ENCODE peak calls at places on chromosomes 6 and 20, in eight cellular contexts. One of them, this sample, is unnamed.

GRCh38 chr6:145882121-145882531 is 67.5 kb upstream of the FBXO30 start:
- DNase-seq in lung: no peak
- DNase-seq in type B pancreatic cell: no peak
- DNase-seq in memory B cell: no peak
- DNase-seq in PC-9: no peak
- DNase-seq in hypothalamus: no peak
- DNase-seq in fibroblast of lung: peak
- DNase-seq in NCI-H1092: no peak
- DNase-seq in this sample: no peak

GRCh38 chr6:157761331-157761921 is 61.6 kb upstream of the SNX9 start:
- DNase-seq in fibroblast of lung: peak
- DNase-seq in memory B cell: no peak
- DNase-seq in type B pancreatic cell: no peak
- DNase-seq in hypothalamus: no peak
- DNase-seq in PC-9: no peak
- DNase-seq in lung: no peak
- DNase-seq in NCI-H1092: no peak
- DNase-seq in this sample: no peak

GRCh38 chr6:110738899-110739365 is 76.3 kb downstream of the CDK19 start:
- DNase-seq in memory B cell: no peak
- DNase-seq in NCI-H1092: no peak
- DNase-seq in PC-9: no peak
- DNase-seq in lung: no peak
- DNase-seq in fibroblast of lung: no peak
- DNase-seq in hypothalamus: no peak
- DNase-seq in type B pancreatic cell: no peak
- DNase-seq in this sample: peak

GRCh38 chr6:10505529-10505928 is 15.6 kb upstream of the GCNT2 start:
- DNase-seq in type B pancreatic cell: no peak
- DNase-seq in PC-9: peak
- DNase-seq in lung: no peak
- DNase-seq in memory B cell: no peak
- DNase-seq in NCI-H1092: no peak
- DNase-seq in hypothalamus: no peak
- DNase-seq in fibroblast of lung: no peak
- DNase-seq in this sample: no peak

GRCh38 chr6:31271641-31272357 is at the start of gene HLA-C:
- DNase-seq in type B pancreatic cell: peak
- DNase-seq in hypothalamus: peak
- DNase-seq in NCI-H1092: peak
- DNase-seq in lung: peak
- DNase-seq in fibroblast of lung: peak
- DNase-seq in PC-9: peak
- DNase-seq in memory B cell: peak
- DNase-seq in this sample: peak

GRCh38 chr20:49045440-49046086 is 549 bp upstream of the CSE1L start:
- DNase-seq in type B pancreatic cell: no peak
- DNase-seq in lung: peak
- DNase-seq in hypothalamus: no peak
- DNase-seq in memory B cell: no peak
- DNase-seq in fibroblast of lung: peak
- DNase-seq in NCI-H1092: no peak
- DNase-seq in PC-9: no peak
- DNase-seq in this sample: no peak

GRCh38 chr6:119586250-119586882 is 236.8 kb upstream of the MAN1A1 start:
- DNase-seq in NCI-H1092: no peak
- DNase-seq in lung: no peak
- DNase-seq in PC-9: no peak
- DNase-seq in type B pancreatic cell: no peak
- DNase-seq in hypothalamus: no peak
- DNase-seq in fibroblast of lung: no peak
- DNase-seq in memory B cell: no peak
- DNase-seq in this sample: no peak

GRCh38 chr6:82239597-82239996 is 7.9 kb downstream of the IBTK start:
- DNase-seq in hypothalamus: no peak
- DNase-seq in type B pancreatic cell: no peak
- DNase-seq in fibroblast of lung: no peak
- DNase-seq in PC-9: no peak
- DNase-seq in NCI-H1092: no peak
- DNase-seq in lung: no peak
- DNase-seq in memory B cell: no peak
- DNase-seq in this sample: no peak

GRCh38 chr6:23446394-23447001 is 679.5 kb upstream of the NRSN1 start:
- DNase-seq in memory B cell: no peak
- DNase-seq in PC-9: no peak
- DNase-seq in fibroblast of lung: peak
- DNase-seq in type B pancreatic cell: no peak
- DNase-seq in lung: no peak
- DNase-seq in NCI-H1092: peak
- DNase-seq in hypothalamus: no peak
- DNase-seq in this sample: peak

GRCh38 chr6:139443226-139444112 is 69.0 kb upstream of the CITED2 start:
- DNase-seq in NCI-H1092: no peak
- DNase-seq in lung: no peak
- DNase-seq in fibroblast of lung: peak
- DNase-seq in memory B cell: no peak
- DNase-seq in hypothalamus: no peak
- DNase-seq in type B pancreatic cell: no peak
- DNase-seq in PC-9: no peak
- DNase-seq in this sample: no peak

GRCh38 chr6:40577672-40578071 is 9.5 kb downstream of the LRFN2 start:
- DNase-seq in memory B cell: no peak
- DNase-seq in type B pancreatic cell: no peak
- DNase-seq in fibroblast of lung: no peak
- DNase-seq in lung: no peak
- DNase-seq in hypothalamus: no peak
- DNase-seq in PC-9: no peak
- DNase-seq in NCI-H1092: no peak
- DNase-seq in this sample: no peak

GRCh38 chr6:89273816-89274215 is 41.3 kb downstream of the GABRR2 start:
- DNase-seq in fibroblast of lung: no peak
- DNase-seq in hypothalamus: no peak
- DNase-seq in lung: no peak
- DNase-seq in type B pancreatic cell: no peak
- DNase-seq in PC-9: no peak
- DNase-seq in NCI-H1092: no peak
- DNase-seq in memory B cell: no peak
- DNase-seq in this sample: no peak

GRCh38 chr6:107192739-107193296 is 77.5 kb upstream of the BEND3 start:
- DNase-seq in PC-9: no peak
- DNase-seq in memory B cell: no peak
- DNase-seq in type B pancreatic cell: no peak
- DNase-seq in hypothalamus: no peak
- DNase-seq in fibroblast of lung: no peak
- DNase-seq in lung: no peak
- DNase-seq in NCI-H1092: peak
- DNase-seq in this sample: no peak

GRCh38 chr20:44959082-44959895 is 908 bp downstream of the TOMM34 start:
- DNase-seq in NCI-H1092: no peak
- DNase-seq in memory B cell: no peak
- DNase-seq in lung: no peak
- DNase-seq in fibroblast of lung: peak
- DNase-seq in type B pancreatic cell: no peak
- DNase-seq in hypothalamus: no peak
- DNase-seq in PC-9: peak
- DNase-seq in this sample: peak

GRCh38 chr6:169230322-169230665 is 23.4 kb downstream of the THBS2 start:
- DNase-seq in PC-9: no peak
- DNase-seq in NCI-H1092: no peak
- DNase-seq in fibroblast of lung: no peak
- DNase-seq in memory B cell: no peak
- DNase-seq in hypothalamus: no peak
- DNase-seq in lung: no peak
- DNase-seq in type B pancreatic cell: no peak
- DNase-seq in this sample: no peak

GRCh38 chr6:43096451-43097097 is 20.5 kb downstream of the PTK7 start:
- DNase-seq in memory B cell: no peak
- DNase-seq in NCI-H1092: no peak
- DNase-seq in PC-9: peak
- DNase-seq in fibroblast of lung: peak
- DNase-seq in lung: peak
- DNase-seq in hypothalamus: peak
- DNase-seq in type B pancreatic cell: no peak
- DNase-seq in this sample: peak

GRCh38 chr6:47420394-47421371 is 56.9 kb upstream of the CD2AP start:
- DNase-seq in memory B cell: no peak
- DNase-seq in hypothalamus: no peak
- DNase-seq in NCI-H1092: no peak
- DNase-seq in lung: no peak
- DNase-seq in fibroblast of lung: peak
- DNase-seq in type B pancreatic cell: no peak
- DNase-seq in PC-9: peak
- DNase-seq in this sample: peak

GRCh38 chr20:47051936-47052566 is 157.4 kb downstream of the EYA2 start:
- DNase-seq in memory B cell: no peak
- DNase-seq in PC-9: no peak
- DNase-seq in lung: no peak
- DNase-seq in fibroblast of lung: no peak
- DNase-seq in NCI-H1092: no peak
- DNase-seq in type B pancreatic cell: no peak
- DNase-seq in hypothalamus: no peak
- DNase-seq in this sample: no peak

GRCh38 chr6:113969888-113970807 is 800 bp downstream of the HDAC2 start:
- DNase-seq in memory B cell: no peak
- DNase-seq in lung: peak
- DNase-seq in fibroblast of lung: peak
- DNase-seq in PC-9: peak
- DNase-seq in NCI-H1092: peak
- DNase-seq in type B pancreatic cell: peak
- DNase-seq in hypothalamus: peak
- DNase-seq in this sample: peak

GRCh38 chr6:129832299-129832698 is 28.8 kb downstream of the TMEM244 start:
- DNase-seq in PC-9: no peak
- DNase-seq in memory B cell: no peak
- DNase-seq in hypothalamus: no peak
- DNase-seq in lung: no peak
- DNase-seq in fibroblast of lung: no peak
- DNase-seq in type B pancreatic cell: no peak
- DNase-seq in NCI-H1092: no peak
- DNase-seq in this sample: no peak

GRCh38 chr6:46325561-46326525 is 155.1 kb upstream of the ENPP5 start:
- DNase-seq in PC-9: no peak
- DNase-seq in memory B cell: no peak
- DNase-seq in type B pancreatic cell: no peak
- DNase-seq in NCI-H1092: peak
- DNase-seq in hypothalamus: peak
- DNase-seq in fibroblast of lung: peak
- DNase-seq in lung: no peak
- DNase-seq in this sample: no peak

GRCh38 chr20:10800288-10800687 is 126.5 kb upstream of the JAG1 start:
- DNase-seq in type B pancreatic cell: no peak
- DNase-seq in PC-9: no peak
- DNase-seq in NCI-H1092: peak
- DNase-seq in hypothalamus: no peak
- DNase-seq in fibroblast of lung: no peak
- DNase-seq in lung: no peak
- DNase-seq in memory B cell: no peak
- DNase-seq in this sample: no peak

GRCh38 chr6:75291331-75291730 is 6.7 kb upstream of the TMEM30A start:
- DNase-seq in lung: no peak
- DNase-seq in PC-9: no peak
- DNase-seq in NCI-H1092: no peak
- DNase-seq in memory B cell: no peak
- DNase-seq in hypothalamus: no peak
- DNase-seq in fibroblast of lung: no peak
- DNase-seq in type B pancreatic cell: no peak
- DNase-seq in this sample: no peak

GRCh38 chr20:7792131-7792869 is 148.0 kb downstream of the HAO1 start:
- DNase-seq in type B pancreatic cell: no peak
- DNase-seq in fibroblast of lung: peak
- DNase-seq in memory B cell: no peak
- DNase-seq in lung: no peak
- DNase-seq in PC-9: peak
- DNase-seq in hypothalamus: no peak
- DNase-seq in NCI-H1092: no peak
- DNase-seq in this sample: no peak

GRCh38 chr6:67888886-67889681 is 746.0 kb upstream of the ADGRB3 start:
- DNase-seq in PC-9: no peak
- DNase-seq in NCI-H1092: no peak
- DNase-seq in fibroblast of lung: no peak
- DNase-seq in type B pancreatic cell: no peak
- DNase-seq in lung: no peak
- DNase-seq in memory B cell: no peak
- DNase-seq in hypothalamus: no peak
- DNase-seq in this sample: no peak

GRCh38 chr6:35258858-35259193 is 709 bp upstream of the ZNF76 start:
- DNase-seq in type B pancreatic cell: no peak
- DNase-seq in NCI-H1092: no peak
- DNase-seq in hypothalamus: peak
- DNase-seq in PC-9: peak
- DNase-seq in lung: no peak
- DNase-seq in memory B cell: no peak
- DNase-seq in fibroblast of lung: peak
- DNase-seq in this sample: peak

GRCh38 chr20:10696650-10697049 is 22.9 kb upstream of the JAG1 start:
- DNase-seq in NCI-H1092: no peak
- DNase-seq in type B pancreatic cell: no peak
- DNase-seq in memory B cell: no peak
- DNase-seq in hypothalamus: no peak
- DNase-seq in PC-9: no peak
- DNase-seq in fibroblast of lung: no peak
- DNase-seq in lung: no peak
- DNase-seq in this sample: no peak

GRCh38 chr20:17680836-17681740 is 954 bp downstream of the RRBP1 start:
- DNase-seq in NCI-H1092: peak
- DNase-seq in memory B cell: peak
- DNase-seq in hypothalamus: peak
- DNase-seq in PC-9: peak
- DNase-seq in fibroblast of lung: peak
- DNase-seq in lung: peak
- DNase-seq in type B pancreatic cell: peak
- DNase-seq in this sample: peak

GRCh38 chr20:34017610-34018009 is 23.9 kb downstream of the RALY start:
- DNase-seq in lung: no peak
- DNase-seq in memory B cell: no peak
- DNase-seq in type B pancreatic cell: no peak
- DNase-seq in NCI-H1092: no peak
- DNase-seq in fibroblast of lung: peak
- DNase-seq in PC-9: no peak
- DNase-seq in hypothalamus: no peak
- DNase-seq in this sample: no peak

GRCh38 chr20:9592419-9592818 is 78.0 kb downstream of the LAMP5 start:
- DNase-seq in memory B cell: no peak
- DNase-seq in type B pancreatic cell: no peak
- DNase-seq in fibroblast of lung: peak
- DNase-seq in hypothalamus: no peak
- DNase-seq in PC-9: no peak
- DNase-seq in NCI-H1092: no peak
- DNase-seq in lung: no peak
- DNase-seq in this sample: no peak

GRCh38 chr20:37315293-37316110 is 26.0 kb downstream of the MANBAL start:
- DNase-seq in type B pancreatic cell: no peak
- DNase-seq in NCI-H1092: no peak
- DNase-seq in lung: no peak
- DNase-seq in fibroblast of lung: peak
- DNase-seq in PC-9: no peak
- DNase-seq in memory B cell: peak
- DNase-seq in hypothalamus: no peak
- DNase-seq in this sample: no peak

GRCh38 chr6:47180633-47181032 is 129.1 kb downstream of the TNFRSF21 start:
- DNase-seq in NCI-H1092: no peak
- DNase-seq in hypothalamus: no peak
- DNase-seq in type B pancreatic cell: no peak
- DNase-seq in fibroblast of lung: no peak
- DNase-seq in PC-9: peak
- DNase-seq in lung: no peak
- DNase-seq in memory B cell: no peak
- DNase-seq in this sample: no peak

GRCh38 chr20:35165221-35166185 is 6.4 kb upstream of the PROCR start:
- DNase-seq in PC-9: no peak
- DNase-seq in lung: no peak
- DNase-seq in NCI-H1092: no peak
- DNase-seq in type B pancreatic cell: no peak
- DNase-seq in hypothalamus: no peak
- DNase-seq in memory B cell: no peak
- DNase-seq in fibroblast of lung: no peak
- DNase-seq in this sample: no peak